ENCODE peak calls at places on chromosome 17, in six cellular contexts. B is spleen, N is lung, K is uterus, X is K562, A is cardiac muscle cell. D is an unnamed sample.
A peak's percentile ranks its signal among the peaks of the same experiment; 100 is the strongest.

GRCh38 chr17:8836821-8837426 is 30.6 kb downstream of the PIK3R6 start:
- DNase-seq in A (peak; percentile 39), N (peak; percentile 19), K (no peak), X (no peak), B (no peak), D (no peak)

GRCh38 chr17:74429604-74430384 is 2.1 kb upstream of the GPRC5C start:
- DNase-seq in X (no peak), K (no peak), B (no peak), A (no peak), N (no peak), D (no peak)

GRCh38 chr17:38447502-38448095 is 19.3 kb downstream of the ARHGAP23 start:
- DNase-seq in X (no peak), N (no peak), A (no peak), B (no peak), K (no peak), D (no peak)

GRCh38 chr17:78974635-78975591 is 4.8 kb downstream of the LGALS3BP start:
- DNase-seq in X (peak; percentile 51), N (peak; percentile 83), K (peak; percentile 78), B (no peak), A (peak; percentile 85), D (peak; percentile 78)

GRCh38 chr17:27526603-27527002 is 70.4 kb downstream of the KSR1 start:
- DNase-seq in N (peak; percentile 62), B (peak; percentile 86), A (peak; percentile 69), X (peak; percentile 88), K (no peak), D (no peak)

GRCh38 chr17:8056976-8057625 is 18.2 kb downstream of the ALOX15B start:
- DNase-seq in N (no peak), X (no peak), A (no peak), B (peak; percentile 48), K (peak; percentile 7), D (no peak)

GRCh38 chr17:1713878-1714487 is 3.8 kb upstream of the TLCD2 start:
- DNase-seq in K (peak; percentile 51), N (no peak), X (peak; percentile 56), B (no peak), A (peak; percentile 61), D (no peak)

GRCh38 chr17:73546770-73547345 is 97.4 kb downstream of the SDK2 start:
- DNase-seq in N (peak; percentile 63), K (no peak), A (peak; percentile 18), X (peak; percentile 65), B (peak; percentile 90), D (peak; percentile 95)

GRCh38 chr17:47611372-47612350 is 38.1 kb upstream of the KPNB1 start:
- DNase-seq in X (no peak), K (no peak), N (no peak), A (no peak), B (no peak), D (no peak)

GRCh38 chr17:67544364-67544763 is 167.3 kb downstream of the PITPNC1 start:
- DNase-seq in B (no peak), K (no peak), A (no peak), X (no peak), N (no peak), D (no peak)

GRCh38 chr17:30372755-30373154 is 6.0 kb upstream of the CPD start:
- DNase-seq in K (no peak), N (no peak), X (no peak), B (no peak), A (no peak), D (peak; percentile 20)
- TF ChIP-seq CTCF in K (no peak), N (no peak), X (no peak), B (no peak), A (no peak), D (peak; percentile 49)

GRCh38 chr17:45262516-45263476 is 902 bp upstream of the SPATA32 start:
- DNase-seq in A (peak; percentile 65), B (peak; percentile 68), K (no peak), N (no peak), X (no peak), D (no peak)
- H3K27ac ChIP-seq in A (no peak overlapping the region), B (peak overlapping the region; percentile 82), K (no peak overlapping the region), N (no peak overlapping the region), X (no peak overlapping the region), D (no peak overlapping the region)

GRCh38 chr17:82668024-82668630 is 19.9 kb upstream of the WDR45B start:
- DNase-seq in K (no peak), A (no peak), B (no peak), X (no peak), N (no peak), D (no peak)

GRCh38 chr17:82666931-82667667 is 18.9 kb upstream of the WDR45B start:
- DNase-seq in A (no peak), N (no peak), X (peak; percentile 23), K (no peak), B (no peak), D (no peak)

GRCh38 chr17:82670661-82671060 is 22.4 kb upstream of the WDR45B start:
- DNase-seq in K (no peak), X (no peak), A (no peak), B (no peak), N (no peak), D (no peak)

GRCh38 chr17:82667668-82668000 is 19.4 kb upstream of the WDR45B start:
- DNase-seq in X (no peak), A (no peak), K (no peak), B (no peak), N (no peak), D (no peak)

GRCh38 chr17:82668631-82669099 is 20.4 kb upstream of the WDR45B start:
- DNase-seq in A (peak; percentile 51), X (peak; percentile 70), K (no peak), N (peak; percentile 65), B (peak; percentile 83), D (peak; percentile 73)
- TF ChIP-seq CTCF in A (peak; percentile 48), X (peak; percentile 82), K (peak; percentile 21), N (peak; percentile 35), B (no peak), D (peak; percentile 80)

GRCh38 chr17:82891911-82892310 is 52.1 kb upstream of the ZNF750 start:
- DNase-seq in K (no peak), B (no peak), N (no peak), X (no peak), A (no peak), D (no peak)
- H3K27ac ChIP-seq in K (no peak overlapping the region), B (no peak overlapping the region), N (no peak overlapping the region), X (no peak overlapping the region), A (no peak overlapping the region), D (no peak overlapping the region)

DNA sequence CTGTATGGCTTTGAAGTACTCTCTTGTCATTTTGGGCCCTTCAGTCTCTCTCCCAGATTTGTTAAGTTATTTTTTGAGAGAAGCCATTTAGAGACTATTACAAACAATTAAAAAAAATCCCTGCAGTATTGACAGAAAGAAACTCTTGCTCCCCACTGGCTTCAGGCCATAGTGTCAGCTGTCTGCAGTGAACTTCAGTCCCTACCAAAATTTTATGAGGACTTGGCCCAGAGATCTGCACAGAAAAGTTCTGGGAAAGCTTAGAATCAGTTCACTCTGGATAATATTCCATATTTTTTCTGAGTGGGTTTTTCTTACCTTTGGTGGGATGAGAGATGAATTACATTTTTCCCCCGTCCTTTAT is 30.9 kb upstream of the SUPT4H1 start:
- DNase-seq in K (no peak), A (no peak), X (no peak), N (no peak), B (no peak), D (no peak)
- TF ChIP-seq CTCF in K (no peak), A (no peak), X (no peak), N (no peak), B (no peak), D (no peak)